ENCODE peak calls at places on chromosomes 7 and 10, in six cellular contexts. O is upper lobe of right lung, J is fibroblast of pulmonary artery, L is kidney, K is mucosa of descending colon, D is endodermal cell. U is an unnamed sample.
A peak's percentile ranks its signal among the peaks of the same experiment; 100 is the strongest.

GRCh38 chr7:2355079-2356008 is 717 bp downstream of the EIF3B start:
- DNase-seq in O (peak; percentile 67), J (no peak), L (no peak), K (peak; percentile 61), D (peak; percentile 67), U (no peak)

GRCh38 chr7:150756858-150757257 is 19.6 kb downstream of the GIMAP5 start:
- DNase-seq in O (no peak), J (peak; percentile 3), L (no peak), K (no peak), D (no peak), U (no peak)

GRCh38 chr10:121608669-121609190 is 10.5 kb upstream of the FGFR2 start:
- DNase-seq in O (peak; percentile 85), J (no peak), L (peak; percentile 64), K (peak; percentile 72), D (peak; percentile 87), U (no peak)

GRCh38 chr10:103153765-103154197 is 39.3 kb downstream of the NT5C2 start:
- DNase-seq in O (no peak), J (peak; percentile 69), L (no peak), K (no peak), D (no peak), U (no peak)

GRCh38 chr7:142412551-142413193 is 154.8 kb upstream of the PRSS58 start:
- DNase-seq in O (no peak), J (peak; percentile 61), L (no peak), K (no peak), D (peak; percentile 81), U (no peak)

GRCh38 chr10:131391991-131392390 is 80.5 kb upstream of the TCERG1L start:
- DNase-seq in O (no peak), J (no peak), L (no peak), K (no peak), D (no peak), U (no peak)

GRCh38 chr7:41416208-41416595 is 286.7 kb downstream of the INHBA start:
- DNase-seq in O (no peak), J (no peak), L (no peak), K (no peak), D (no peak), U (no peak)

GRCh38 chr10:94677691-94678090 is 5.8 kb upstream of the CYP2C18 start:
- DNase-seq in O (no peak), J (no peak), L (no peak), K (no peak), D (peak; percentile 69), U (no peak)

GRCh38 chr7:19146699-19147098 is 1.5 kb upstream of the FERD3L start:
- DNase-seq in O (no peak), J (peak; percentile 63), L (no peak), K (no peak), D (peak; percentile 52), U (no peak)

GRCh38 chr10:72794260-72794659 is 99.3 kb upstream of the OIT3 start:
- DNase-seq in O (no peak), J (peak; percentile 44), L (no peak), K (no peak), D (no peak), U (no peak)

GRCh38 chr7:71580027-71580426 is 448.1 kb downstream of the GALNT17 start:
- DNase-seq in O (no peak), J (no peak), L (no peak), K (no peak), D (no peak), U (no peak)

GRCh38 chr10:46319383-46319782 is 32.6 kb downstream of the ANTXRL start:
- DNase-seq in O (no peak), J (no peak), L (no peak), K (no peak), D (no peak), U (no peak)

GRCh38 chr7:54915870-54916598 is 102.8 kb upstream of the EGFR start:
- DNase-seq in O (no peak), J (no peak), L (no peak), K (no peak), D (no peak), U (no peak)

GRCh38 chr7:73770002-73770859 is at the start of gene CLDN3:
- DNase-seq in O (peak; percentile 95), J (no peak), L (peak; percentile 97), K (peak; percentile 96), D (peak; percentile 96), U (no peak)

GRCh38 chr10:98170249-98171117 is 36.0 kb downstream of the R3HCC1L start:
- DNase-seq in O (no peak), J (peak; percentile 70), L (peak; percentile 35), K (no peak), D (peak; percentile 86), U (no peak)

GRCh38 chr7:48781783-48782182 is 142.6 kb upstream of the CDC14C start:
- DNase-seq in O (no peak), J (no peak), L (no peak), K (no peak), D (no peak), U (no peak)

GRCh38 chr10:84191106-84191505 is 3.2 kb upstream of the CDHR1 start:
- DNase-seq in O (peak; percentile 17), J (no peak), L (no peak), K (no peak), D (no peak), U (no peak)

GRCh38 chr10:127947206-127947605 is 40.3 kb downstream of the PTPRE start:
- DNase-seq in O (no peak), J (peak; percentile 35), L (no peak), K (no peak), D (no peak), U (no peak)

GRCh38 chr10:97065686-97066679 is 119.8 kb downstream of the SLIT1 start:
- DNase-seq in O (peak; percentile 46), J (no peak), L (peak; percentile 27), K (no peak), D (peak; percentile 82), U (no peak)

GRCh38 chr10:70575486-70575873 is 27.1 kb downstream of the PRF1 start:
- DNase-seq in O (peak; percentile 62), J (no peak), L (peak; percentile 66), K (no peak), D (no peak), U (no peak)

GRCh38 chr7:47088329-47089067 is 493.4 kb downstream of the TNS3 start:
- DNase-seq in O (peak; percentile 71), J (peak; percentile 78), L (peak; percentile 84), K (no peak), D (peak; percentile 84), U (peak; percentile 63)

GRCh38 chr7:155456772-155457543 is 971 bp upstream of the EN2 start:
- DNase-seq in O (peak; percentile 80), J (peak; percentile 63), L (peak; percentile 90), K (no peak), D (peak; percentile 92), U (peak; percentile 95)

GRCh38 chr10:61052469-61053205 is 108.7 kb upstream of the RHOBTB1 start:
- DNase-seq in O (no peak), J (no peak), L (no peak), K (no peak), D (peak; percentile 64), U (no peak)

GRCh38 chr10:61047788-61048560 is 104.0 kb upstream of the RHOBTB1 start:
- DNase-seq in O (no peak), J (no peak), L (no peak), K (no peak), D (no peak), U (no peak)

GRCh38 chr10:61051356-61051755 is 107.4 kb upstream of the RHOBTB1 start:
- DNase-seq in O (no peak), J (no peak), L (no peak), K (no peak), D (no peak), U (no peak)

GRCh38 chr10:61047011-61047410 is 103.0 kb upstream of the RHOBTB1 start:
- DNase-seq in O (no peak), J (peak; percentile 17), L (no peak), K (no peak), D (no peak), U (no peak)

DNA sequence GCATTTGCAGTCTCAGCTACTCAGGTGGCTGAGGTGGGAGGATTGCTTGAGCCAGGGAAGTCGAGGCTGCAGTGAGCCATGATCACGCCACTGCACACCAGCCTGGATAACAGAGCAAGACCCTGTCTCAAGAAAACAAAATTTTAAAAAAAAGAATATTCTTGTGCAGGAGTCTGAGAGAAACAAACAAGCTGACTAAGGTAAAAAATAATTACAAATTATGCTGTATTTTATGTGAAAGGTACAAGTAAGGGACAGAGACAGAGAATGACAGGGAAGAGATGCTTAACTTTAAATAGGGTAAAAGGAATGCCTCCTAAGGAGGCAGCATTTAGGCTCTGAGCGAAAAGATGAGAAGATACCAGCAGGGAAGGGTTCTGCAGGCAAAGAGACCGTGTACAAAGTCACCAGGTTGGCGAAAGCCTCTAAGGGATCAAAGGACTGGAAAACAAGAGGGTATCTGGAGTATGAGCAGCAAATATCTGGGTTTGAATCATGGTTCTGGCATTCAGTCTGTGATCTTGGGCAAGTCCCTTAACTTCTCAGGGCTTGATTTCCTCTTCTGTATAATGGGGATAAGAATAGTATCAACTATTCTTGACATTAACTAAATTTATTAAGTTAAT is 106.2 kb upstream of the RHOBTB1 start:
- DNase-seq in O (no peak), J (no peak), L (no peak), K (no peak), D (no peak), U (no peak)
- TF ChIP-seq CTCF in O (no peak), J (no peak), L (no peak), K (no peak), D (no peak), U (no peak)

GRCh38 chr10:114917927-114918672 is 19.9 kb upstream of the TRUB1 start:
- DNase-seq in O (no peak), J (no peak), L (no peak), K (no peak), D (peak; percentile 57), U (no peak)
- H3K4me3 ChIP-seq in O (no peak overlapping the region), J (no peak overlapping the region), L (no peak overlapping the region), K (no peak overlapping the region), D (no peak overlapping the region), U (no peak overlapping the region)

GRCh38 chr10:75175046-75175445 is 35.5 kb upstream of the VDAC2 start:
- DNase-seq in O (no peak), J (no peak), L (no peak), K (no peak), D (no peak), U (no peak)

GRCh38 chr10:75176046-75176445 is 34.5 kb upstream of the VDAC2 start:
- DNase-seq in O (no peak), J (no peak), L (no peak), K (no peak), D (no peak), U (no peak)

GRCh38 chr10:75180592-75180991 is 30.0 kb upstream of the VDAC2 start:
- DNase-seq in O (no peak), J (peak; percentile 51), L (no peak), K (no peak), D (no peak), U (no peak)

GRCh38 chr10:75179657-75180177 is 30.9 kb upstream of the VDAC2 start:
- DNase-seq in O (no peak), J (no peak), L (no peak), K (no peak), D (no peak), U (no peak)

DNA sequence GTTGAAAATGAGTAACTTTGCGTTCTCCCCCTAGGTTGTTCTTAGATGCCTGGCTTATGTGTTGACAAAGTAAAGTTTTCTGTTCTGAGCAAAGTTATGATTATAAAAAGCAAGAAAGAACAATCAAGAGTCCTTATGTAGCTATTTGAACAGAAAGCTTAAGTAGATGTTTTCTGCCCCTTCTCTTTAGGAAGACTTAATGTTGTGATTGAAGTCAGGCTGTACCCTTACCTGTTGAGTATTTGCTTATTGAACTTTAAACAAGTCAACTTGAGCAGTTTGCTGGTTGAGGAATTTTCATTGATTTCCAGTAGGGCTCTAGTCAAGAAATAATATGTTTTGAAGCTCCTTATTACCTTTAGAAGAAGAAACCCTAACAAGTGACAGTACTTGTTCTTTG is 33.9 kb upstream of the VDAC2 start:
- DNase-seq in O (no peak), J (no peak), L (no peak), K (no peak), D (no peak), U (no peak)
- TF ChIP-seq CTCF in O (no peak), J (no peak), L (no peak), K (no peak), D (no peak), U (no peak)

GRCh38 chr7:95550546-95550945 is 45.8 kb downstream of the PDK4 start:
- DNase-seq in O (no peak), J (no peak), L (no peak), K (no peak), D (no peak), U (no peak)
- H3K4me3 ChIP-seq in O (no peak overlapping the region), J (no peak overlapping the region), L (peak overlapping the region; percentile 27), K (no peak overlapping the region), D (no peak overlapping the region), U (no peak overlapping the region)